ENCODE peak calls at places on chromosome 21, in six cellular contexts. One of them, this sample, is unnamed.

GRCh38 chr21:38747796-38748195 is 57.9 kb upstream of the ETS2 start:
- DNase-seq in NCI-H510A: no peak
- DNase-seq in iPS DF 6.9: no peak
- DNase-seq in H4: no peak
- DNase-seq in naive thymus-derived CD8-positive, alpha-beta T cell: no peak
- DNase-seq in iris pigment epithelial cell: no peak
- DNase-seq in this sample: no peak

GRCh38 chr21:33587792-33588484 is 546 bp downstream of the DONSON start:
- DNase-seq in naive thymus-derived CD8-positive, alpha-beta T cell: no peak
- DNase-seq in iPS DF 6.9: no peak
- DNase-seq in H4: peak; percentile 19
- DNase-seq in iris pigment epithelial cell: peak; percentile 26
- DNase-seq in NCI-H510A: no peak
- DNase-seq in this sample: peak; percentile 29

GRCh38 chr21:15309721-15310120 is 244.9 kb upstream of the NRIP1 start:
- DNase-seq in naive thymus-derived CD8-positive, alpha-beta T cell: no peak
- DNase-seq in NCI-H510A: no peak
- DNase-seq in iris pigment epithelial cell: no peak
- DNase-seq in iPS DF 6.9: no peak
- DNase-seq in H4: no peak
- DNase-seq in this sample: no peak

GRCh38 chr21:42346866-42347600 is 3.8 kb downstream of the TFF2 start:
- DNase-seq in NCI-H510A: no peak
- DNase-seq in naive thymus-derived CD8-positive, alpha-beta T cell: no peak
- DNase-seq in iPS DF 6.9: no peak
- DNase-seq in iris pigment epithelial cell: no peak
- DNase-seq in H4: no peak
- DNase-seq in this sample: no peak

GRCh38 chr21:41367598-41368360 is 6.0 kb downstream of the MX2 start:
- DNase-seq in naive thymus-derived CD8-positive, alpha-beta T cell: no peak
- DNase-seq in H4: no peak
- DNase-seq in NCI-H510A: no peak
- DNase-seq in iPS DF 6.9: no peak
- DNase-seq in iris pigment epithelial cell: no peak
- DNase-seq in this sample: no peak

GRCh38 chr21:44058652-44058964 is 46.5 kb downstream of the TRAPPC10 start:
- DNase-seq in NCI-H510A: no peak
- DNase-seq in iPS DF 6.9: no peak
- DNase-seq in H4: no peak
- DNase-seq in naive thymus-derived CD8-positive, alpha-beta T cell: no peak
- DNase-seq in iris pigment epithelial cell: no peak
- DNase-seq in this sample: no peak

GRCh38 chr21:42063578-42064521 is 7.3 kb upstream of the UMODL1 start:
- DNase-seq in iPS DF 6.9: no peak
- DNase-seq in naive thymus-derived CD8-positive, alpha-beta T cell: peak; percentile 56
- DNase-seq in NCI-H510A: peak; percentile 50
- DNase-seq in iris pigment epithelial cell: no peak
- DNase-seq in H4: no peak
- DNase-seq in this sample: no peak

GRCh38 chr21:29072873-29073221 is 601 bp downstream of the CCT8 start:
- DNase-seq in NCI-H510A: no peak
- DNase-seq in naive thymus-derived CD8-positive, alpha-beta T cell: no peak
- DNase-seq in H4: no peak
- DNase-seq in iPS DF 6.9: no peak
- DNase-seq in iris pigment epithelial cell: peak; percentile 58
- DNase-seq in this sample: peak; percentile 47

GRCh38 chr21:44959376-44960091 is 19.7 kb downstream of the SLX9 start:
- DNase-seq in iris pigment epithelial cell: no peak
- DNase-seq in NCI-H510A: no peak
- DNase-seq in iPS DF 6.9: no peak
- DNase-seq in H4: no peak
- DNase-seq in naive thymus-derived CD8-positive, alpha-beta T cell: no peak
- DNase-seq in this sample: no peak

GRCh38 chr21:46634966-46635323 is 529 bp upstream of the PRMT2 start:
- DNase-seq in iPS DF 6.9: peak; percentile 37
- DNase-seq in naive thymus-derived CD8-positive, alpha-beta T cell: peak; percentile 17
- DNase-seq in NCI-H510A: peak; percentile 54
- DNase-seq in H4: peak; percentile 92
- DNase-seq in iris pigment epithelial cell: peak; percentile 89
- DNase-seq in this sample: peak; percentile 90

GRCh38 chr21:45792682-45793383 is 149.3 kb downstream of the PCBP3 start:
- DNase-seq in iris pigment epithelial cell: no peak
- DNase-seq in iPS DF 6.9: no peak
- DNase-seq in naive thymus-derived CD8-positive, alpha-beta T cell: no peak
- DNase-seq in NCI-H510A: no peak
- DNase-seq in H4: no peak
- DNase-seq in this sample: no peak

GRCh38 chr21:42332557-42332956 is 17.3 kb upstream of the TFF3 start:
- DNase-seq in iPS DF 6.9: no peak
- DNase-seq in iris pigment epithelial cell: no peak
- DNase-seq in naive thymus-derived CD8-positive, alpha-beta T cell: no peak
- DNase-seq in NCI-H510A: no peak
- DNase-seq in H4: no peak
- DNase-seq in this sample: no peak

GRCh38 chr21:31201548-31201947 is 142.5 kb downstream of the TIAM1 start:
- DNase-seq in iPS DF 6.9: no peak
- DNase-seq in naive thymus-derived CD8-positive, alpha-beta T cell: no peak
- DNase-seq in iris pigment epithelial cell: peak; percentile 52
- DNase-seq in H4: no peak
- DNase-seq in NCI-H510A: no peak
- DNase-seq in this sample: peak; percentile 69

GRCh38 chr21:41142051-41142795 is 25.7 kb upstream of the BACE2 start:
- DNase-seq in iris pigment epithelial cell: peak; percentile 33
- DNase-seq in NCI-H510A: peak; percentile 69
- DNase-seq in naive thymus-derived CD8-positive, alpha-beta T cell: no peak
- DNase-seq in H4: peak; percentile 26
- DNase-seq in iPS DF 6.9: no peak
- DNase-seq in this sample: peak; percentile 58

GRCh38 chr21:42768324-42769121 is 110.8 kb downstream of the WDR4 start:
- DNase-seq in H4: no peak
- DNase-seq in NCI-H510A: no peak
- DNase-seq in iris pigment epithelial cell: no peak
- DNase-seq in naive thymus-derived CD8-positive, alpha-beta T cell: no peak
- DNase-seq in iPS DF 6.9: no peak
- DNase-seq in this sample: no peak

GRCh38 chr21:45869121-45870007 is 112.2 kb upstream of the COL6A1 start:
- DNase-seq in iPS DF 6.9: no peak
- DNase-seq in NCI-H510A: no peak
- DNase-seq in iris pigment epithelial cell: peak; percentile 83
- DNase-seq in H4: no peak
- DNase-seq in naive thymus-derived CD8-positive, alpha-beta T cell: no peak
- DNase-seq in this sample: peak; percentile 67

GRCh38 chr21:41956926-41957729 is 3.3 kb upstream of the C2CD2 start:
- DNase-seq in naive thymus-derived CD8-positive, alpha-beta T cell: no peak
- DNase-seq in H4: peak; percentile 58
- DNase-seq in iPS DF 6.9: no peak
- DNase-seq in iris pigment epithelial cell: peak; percentile 87
- DNase-seq in NCI-H510A: no peak
- DNase-seq in this sample: peak; percentile 74

GRCh38 chr21:17679002-17679600 is 66.4 kb upstream of the BTG3 start:
- DNase-seq in naive thymus-derived CD8-positive, alpha-beta T cell: peak; percentile 7
- DNase-seq in H4: peak; percentile 83
- DNase-seq in iPS DF 6.9: no peak
- DNase-seq in iris pigment epithelial cell: peak; percentile 74
- DNase-seq in NCI-H510A: no peak
- DNase-seq in this sample: peak; percentile 75

GRCh38 chr21:45074818-45075605 is 632 bp downstream of the ADARB1 start:
- DNase-seq in NCI-H510A: no peak
- DNase-seq in iPS DF 6.9: no peak
- DNase-seq in H4: no peak
- DNase-seq in naive thymus-derived CD8-positive, alpha-beta T cell: no peak
- DNase-seq in iris pigment epithelial cell: peak; percentile 56
- DNase-seq in this sample: peak; percentile 24

GRCh38 chr21:31213787-31214186 is 130.3 kb downstream of the TIAM1 start:
- DNase-seq in iris pigment epithelial cell: no peak
- DNase-seq in naive thymus-derived CD8-positive, alpha-beta T cell: no peak
- DNase-seq in H4: no peak
- DNase-seq in iPS DF 6.9: no peak
- DNase-seq in NCI-H510A: no peak
- DNase-seq in this sample: no peak

GRCh38 chr21:38139380-38140168 is 117.2 kb upstream of the KCNJ15 start:
- DNase-seq in iPS DF 6.9: no peak
- DNase-seq in NCI-H510A: peak; percentile 43
- DNase-seq in naive thymus-derived CD8-positive, alpha-beta T cell: no peak
- DNase-seq in H4: peak; percentile 93
- DNase-seq in iris pigment epithelial cell: peak; percentile 90
- DNase-seq in this sample: peak; percentile 24

GRCh38 chr21:14120091-14120734 is 90.5 kb downstream of the LIPI start:
- DNase-seq in iPS DF 6.9: peak; percentile 33
- DNase-seq in iris pigment epithelial cell: peak; percentile 29
- DNase-seq in H4: no peak
- DNase-seq in NCI-H510A: no peak
- DNase-seq in naive thymus-derived CD8-positive, alpha-beta T cell: no peak
- DNase-seq in this sample: no peak

GRCh38 chr21:42527489-42528158 is 14.0 kb downstream of the SLC37A1 start:
- DNase-seq in naive thymus-derived CD8-positive, alpha-beta T cell: no peak
- DNase-seq in iPS DF 6.9: no peak
- DNase-seq in NCI-H510A: no peak
- DNase-seq in iris pigment epithelial cell: no peak
- DNase-seq in H4: no peak
- DNase-seq in this sample: no peak

GRCh38 chr21:41970099-41970391 is 16.2 kb upstream of the C2CD2 start:
- DNase-seq in H4: no peak
- DNase-seq in iris pigment epithelial cell: no peak
- DNase-seq in naive thymus-derived CD8-positive, alpha-beta T cell: no peak
- DNase-seq in iPS DF 6.9: no peak
- DNase-seq in NCI-H510A: no peak
- DNase-seq in this sample: no peak

GRCh38 chr21:15250384-15250783 is 185.6 kb upstream of the NRIP1 start:
- DNase-seq in H4: no peak
- DNase-seq in iris pigment epithelial cell: peak; percentile 44
- DNase-seq in naive thymus-derived CD8-positive, alpha-beta T cell: no peak
- DNase-seq in iPS DF 6.9: no peak
- DNase-seq in NCI-H510A: no peak
- DNase-seq in this sample: peak; percentile 64

GRCh38 chr21:34336756-34337391 is 26.9 kb upstream of the KCNE2 start:
- DNase-seq in naive thymus-derived CD8-positive, alpha-beta T cell: no peak
- DNase-seq in iPS DF 6.9: no peak
- DNase-seq in NCI-H510A: no peak
- DNase-seq in H4: peak; percentile 83
- DNase-seq in iris pigment epithelial cell: peak; percentile 90
- DNase-seq in this sample: peak; percentile 29

GRCh38 chr21:26966360-26966977 is 419 bp downstream of the ADAMTS5 start:
- DNase-seq in NCI-H510A: no peak
- DNase-seq in H4: no peak
- DNase-seq in iPS DF 6.9: no peak
- DNase-seq in iris pigment epithelial cell: peak; percentile 30
- DNase-seq in naive thymus-derived CD8-positive, alpha-beta T cell: no peak
- DNase-seq in this sample: peak; percentile 14

GRCh38 chr21:29228306-29228705 is 70.4 kb upstream of the BACH1 start:
- DNase-seq in H4: no peak
- DNase-seq in naive thymus-derived CD8-positive, alpha-beta T cell: no peak
- DNase-seq in NCI-H510A: no peak
- DNase-seq in iPS DF 6.9: no peak
- DNase-seq in iris pigment epithelial cell: peak; percentile 75
- DNase-seq in this sample: no peak

GRCh38 chr21:18164933-18165332 is 79.7 kb upstream of the CHODL start:
- DNase-seq in H4: no peak
- DNase-seq in naive thymus-derived CD8-positive, alpha-beta T cell: no peak
- DNase-seq in iris pigment epithelial cell: no peak
- DNase-seq in NCI-H510A: no peak
- DNase-seq in iPS DF 6.9: no peak
- DNase-seq in this sample: no peak

GRCh38 chr21:45266518-45267389 is 20.9 kb downstream of the POFUT2 start:
- DNase-seq in naive thymus-derived CD8-positive, alpha-beta T cell: peak; percentile 24
- DNase-seq in iPS DF 6.9: no peak
- DNase-seq in iris pigment epithelial cell: peak; percentile 21
- DNase-seq in NCI-H510A: no peak
- DNase-seq in H4: no peak
- DNase-seq in this sample: peak; percentile 30

GRCh38 chr21:14864211-14865021 is 200.4 kb downstream of the NRIP1 start:
- DNase-seq in NCI-H510A: no peak
- DNase-seq in naive thymus-derived CD8-positive, alpha-beta T cell: peak; percentile 19
- DNase-seq in iris pigment epithelial cell: peak; percentile 89
- DNase-seq in iPS DF 6.9: peak; percentile 37
- DNase-seq in H4: peak; percentile 75
- DNase-seq in this sample: peak; percentile 79

GRCh38 chr21:16074950-16075489 is 345.2 kb downstream of the USP25 start:
- DNase-seq in naive thymus-derived CD8-positive, alpha-beta T cell: no peak
- DNase-seq in NCI-H510A: no peak
- DNase-seq in iris pigment epithelial cell: no peak
- DNase-seq in H4: no peak
- DNase-seq in iPS DF 6.9: no peak
- DNase-seq in this sample: no peak

GRCh38 chr21:45630876-45631275 is 12.6 kb upstream of the PCBP3 start:
- DNase-seq in NCI-H510A: no peak
- DNase-seq in H4: no peak
- DNase-seq in iris pigment epithelial cell: no peak
- DNase-seq in naive thymus-derived CD8-positive, alpha-beta T cell: no peak
- DNase-seq in iPS DF 6.9: no peak
- DNase-seq in this sample: no peak

GRCh38 chr21:16071082-16071481 is 341.3 kb downstream of the USP25 start:
- DNase-seq in H4: peak; percentile 42
- DNase-seq in iris pigment epithelial cell: peak; percentile 65
- DNase-seq in iPS DF 6.9: no peak
- DNase-seq in NCI-H510A: no peak
- DNase-seq in naive thymus-derived CD8-positive, alpha-beta T cell: no peak
- DNase-seq in this sample: peak; percentile 64